ENCODE peak calls at places on chromosomes 5 and 9, in four cellular contexts. I is tibial artery, Y is body of pancreas, T is cardiac muscle cell. H is an unnamed sample.

GRCh38 chr5:80959768-80960442 is at the start of gene RASGRF2:
- DNase-seq in I (no peak), Y (peak; percentile 23), T (peak; percentile 24), H (peak; percentile 53)

GRCh38 chr5:132417461-132417860 is 48.0 kb downstream of the SLC22A5 start:
- DNase-seq in I (no peak), Y (no peak), T (no peak), H (no peak)

GRCh38 chr9:116391306-116391900 is 237.8 kb downstream of the PAPPA start:
- DNase-seq in I (no peak), Y (no peak), T (peak; percentile 75), H (no peak)

GRCh38 chr5:32852535-32852934 is 141.4 kb downstream of the NPR3 start:
- DNase-seq in I (peak; percentile 70), Y (peak; percentile 21), T (peak; percentile 55), H (no peak)

GRCh38 chr9:112822618-112823017 is 68.1 kb downstream of the SLC46A2 start:
- DNase-seq in I (no peak), Y (no peak), T (no peak), H (no peak)

GRCh38 chr5:10599828-10600227 is 36.0 kb downstream of the ANKRD33B start:
- DNase-seq in I (no peak), Y (no peak), T (peak; percentile 41), H (peak; percentile 39)

GRCh38 chr9:12464910-12465512 is 228.2 kb upstream of the TYRP1 start:
- DNase-seq in I (no peak), Y (no peak), T (peak; percentile 40), H (no peak)

GRCh38 chr9:109972026-109973005 is 192.3 kb downstream of the PALM2AKAP2 start:
- DNase-seq in I (no peak), Y (no peak), T (no peak), H (no peak)

GRCh38 chr5:133664422-133664821 is 52.1 kb upstream of the FSTL4 start:
- DNase-seq in I (no peak), Y (no peak), T (no peak), H (no peak)

GRCh38 chr5:172664018-172664417 is 23.0 kb downstream of the NEURL1B start:
- DNase-seq in I (no peak), Y (no peak), T (no peak), H (no peak)

GRCh38 chr9:110479481-110479880 is 100.1 kb downstream of the SVEP1 start:
- DNase-seq in I (no peak), Y (no peak), T (no peak), H (no peak)

GRCh38 chr5:112142769-112143270 is 276.3 kb downstream of the EPB41L4A start:
- DNase-seq in I (no peak), Y (peak; percentile 49), T (peak; percentile 80), H (no peak)

GRCh38 chr5:133709074-133709676 is 96.8 kb upstream of the FSTL4 start:
- DNase-seq in I (no peak), Y (no peak), T (no peak), H (no peak)

GRCh38 chr9:105055922-105056321 is 128.0 kb upstream of the ABCA1 start:
- DNase-seq in I (no peak), Y (no peak), T (peak; percentile 60), H (no peak)

GRCh38 chr5:158720316-158720715 is 379.4 kb downstream of the EBF1 start:
- DNase-seq in I (no peak), Y (no peak), T (no peak), H (no peak)

DNA sequence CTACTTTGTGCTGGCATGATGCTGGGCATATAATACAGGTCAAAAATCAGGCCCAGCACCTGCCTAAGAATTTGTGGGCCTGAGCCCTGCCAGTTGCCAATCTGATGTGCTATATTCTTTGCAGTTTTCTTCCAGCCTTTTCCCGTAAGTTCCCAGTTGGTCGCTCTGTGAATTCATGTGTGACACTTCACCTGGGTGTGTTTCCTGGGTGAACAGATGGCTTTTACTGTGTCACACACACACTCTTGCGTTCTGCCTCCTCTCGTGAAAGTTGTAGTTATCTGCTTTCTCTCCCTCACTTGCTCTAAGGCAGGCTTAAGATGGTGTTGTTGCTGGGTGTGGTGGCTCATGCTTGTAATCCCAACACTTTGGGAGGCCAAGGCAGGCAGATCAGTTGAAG is 153.5 kb upstream of the DMRT1 start:
- DNase-seq in I (no peak), Y (no peak), T (no peak), H (no peak)
- H3K4me1 ChIP-seq in I (peaks cover 64% of the 10 kb centered on the region), Y (peaks cover 39% of the 10 kb centered on the region), T (peaks cover 34% of the 10 kb centered on the region), H (no peaks in the 10 kb centered on the region)

DNA sequence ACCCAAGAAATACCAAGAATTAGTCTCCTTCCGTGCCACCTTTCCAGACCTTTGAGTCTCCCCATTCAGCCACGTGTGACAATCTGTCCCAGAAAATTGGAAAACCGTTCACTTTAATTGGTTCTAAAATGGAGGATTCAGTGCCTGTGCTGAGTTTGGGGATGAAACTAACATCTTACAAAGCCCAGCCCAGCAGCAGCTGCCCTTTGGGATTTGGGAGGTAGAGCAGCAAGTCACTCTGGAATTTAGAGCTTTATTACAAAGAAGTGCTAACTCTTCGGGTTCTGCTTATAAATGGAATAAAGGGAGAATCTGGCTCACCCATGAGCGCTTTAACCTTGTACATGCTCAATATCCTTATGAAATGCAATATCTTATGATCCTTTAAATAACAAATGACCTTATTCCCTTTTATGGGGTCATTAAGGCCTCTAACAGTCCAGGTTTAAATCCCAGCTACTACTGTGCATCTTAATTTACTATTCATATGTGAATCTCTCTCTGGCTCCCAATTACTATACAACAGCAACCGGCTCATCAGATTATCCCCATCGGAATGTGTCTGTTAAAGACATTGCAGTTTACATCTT is 271.9 kb upstream of the SMARCA2 start:
- DNase-seq in I (no peak), Y (no peak), T (no peak), H (no peak)
- H3K4me1 ChIP-seq in I (no peaks in the 10 kb centered on the region), Y (no peaks in the 10 kb centered on the region), T (no peaks in the 10 kb centered on the region), H (no peaks in the 10 kb centered on the region)

GRCh38 chr5:139698461-139699146 is 50.5 kb downstream of the CXXC5 start:
- DNase-seq in I (peak; percentile 94), Y (peak; percentile 91), T (peak; percentile 80), H (no peak)
- H3K4me1 ChIP-seq in I (peaks cover 35% of the 10 kb centered on the region), Y (peaks cover 65% of the 10 kb centered on the region), T (peaks cover 32% of the 10 kb centered on the region), H (peaks cover 14% of the 10 kb centered on the region)

GRCh38 chr5:126605525-126605924 is 4.8 kb downstream of the PHAX start:
- DNase-seq in I (no peak), Y (no peak), T (no peak), H (no peak)

GRCh38 chr5:126600631-126601511 is at the start of gene PHAX:
- DNase-seq in I (peak; percentile 84), Y (peak; percentile 86), T (peak; percentile 87), H (peak; percentile 66)

GRCh38 chr5:126599499-126599898 is 1.2 kb upstream of the PHAX start:
- DNase-seq in I (no peak), Y (peak; percentile 13), T (no peak), H (no peak)

GRCh38 chr5:126603402-126603991 is 2.8 kb downstream of the PHAX start:
- DNase-seq in I (no peak), Y (no peak), T (no peak), H (no peak)
- H3K4me1 ChIP-seq in I (peaks cover 35% of the 10 kb centered on the region), Y (peaks cover 54% of the 10 kb centered on the region), T (peaks cover 3% of the 10 kb centered on the region), H (peaks cover 28% of the 10 kb centered on the region)